ENCODE peak calls at places on chromosome 20, in six cellular contexts. M, L, U, H, G and X are unnamed samples.

GRCh38 chr20:33875055-33875454 is 63.9 kb downstream of the CHMP4B start:
- DNase-seq in G (no peak), M (no peak), U (no peak), H (no peak), L (peak), X (no peak)

GRCh38 chr20:62969179-62969760 is 16.8 kb downstream of the SLC17A9 start:
- DNase-seq in M (no peak), H (no peak), U (no peak), L (peak), G (no peak), X (no peak)

GRCh38 chr20:45946149-45946970 is 11.9 kb downstream of the PCIF1 start:
- DNase-seq in H (no peak), U (no peak), L (no peak), M (no peak), G (peak), X (peak)

GRCh38 chr20:1500496-1500895 is 9.3 kb upstream of the SIRPB2 start:
- DNase-seq in H (no peak), G (no peak), M (no peak), L (no peak), U (no peak), X (no peak)

GRCh38 chr20:44832724-44833123 is 22.4 kb upstream of the RIMS4 start:
- DNase-seq in U (no peak), G (peak), H (no peak), M (no peak), L (peak), X (no peak)

GRCh38 chr20:58661298-58662141 is 10.4 kb downstream of the STX16 start:
- DNase-seq in U (no peak), L (no peak), G (no peak), H (no peak), M (no peak), X (no peak)

GRCh38 chr20:61444637-61445036 is 192.6 kb downstream of the CDH4 start:
- DNase-seq in G (no peak), L (no peak), U (no peak), M (no peak), H (no peak), X (no peak)

GRCh38 chr20:25063546-25063945 is 5.6 kb upstream of the ACSS1 start:
- DNase-seq in U (no peak), G (no peak), M (no peak), H (no peak), L (no peak), X (no peak)

GRCh38 chr20:251352-251751 is 6.2 kb upstream of the DEFB132 start:
- DNase-seq in G (no peak), H (no peak), L (no peak), U (no peak), M (no peak), X (no peak)

GRCh38 chr20:1327241-1327653 is 1.7 kb downstream of the SDCBP2 start:
- DNase-seq in G (no peak), H (no peak), L (no peak), U (no peak), M (no peak), X (no peak)

GRCh38 chr20:47256665-47257236 is 99.7 kb downstream of the ZMYND8 start:
- DNase-seq in G (no peak), U (no peak), M (no peak), L (no peak), H (no peak), X (no peak)

GRCh38 chr20:2179233-2179580 is 77.6 kb downstream of the STK35 start:
- DNase-seq in L (no peak), U (no peak), M (no peak), G (no peak), H (no peak), X (no peak)

GRCh38 chr20:63483834-63484233 is 11.4 kb upstream of the KCNQ2 start:
- DNase-seq in U (no peak), M (no peak), H (no peak), L (no peak), G (no peak), X (no peak)

GRCh38 chr20:20079102-20079784 is 26.9 kb downstream of the CFAP61 start:
- DNase-seq in U (no peak), H (peak), G (no peak), L (no peak), M (no peak), X (no peak)

GRCh38 chr20:19944772-19945459 is 72.2 kb upstream of the NAA20 start:
- DNase-seq in M (no peak), H (no peak), U (no peak), G (peak), L (no peak), X (no peak)

GRCh38 chr20:56391596-56392281 is at the start of gene AURKA:
- DNase-seq in L (no peak), U (no peak), G (no peak), H (no peak), M (no peak), X (no peak)

GRCh38 chr20:48706116-48706656 is 121.6 kb downstream of the PREX1 start:
- DNase-seq in U (no peak), L (no peak), H (no peak), M (no peak), G (no peak), X (no peak)

GRCh38 chr20:50436052-50436656 is 74.0 kb upstream of the PTPN1 start:
- DNase-seq in U (no peak), G (no peak), L (no peak), H (no peak), M (no peak), X (no peak)

GRCh38 chr20:22805219-22805618 is 220.8 kb upstream of the FOXA2 start:
- DNase-seq in H (no peak), G (peak), L (peak), M (no peak), U (no peak), X (no peak)

GRCh38 chr20:20856956-20857355 is 144.5 kb upstream of the RALGAPA2 start:
- DNase-seq in U (no peak), G (peak), M (no peak), L (no peak), H (no peak), X (no peak)

GRCh38 chr20:44728835-44729342 is 13.7 kb downstream of the CCN5 start:
- DNase-seq in H (peak), G (peak), L (no peak), U (no peak), M (peak), X (peak)

GRCh38 chr20:11394145-11394833 is 523.4 kb upstream of the BTBD3 start:
- DNase-seq in U (no peak), L (no peak), M (no peak), G (no peak), H (no peak), X (no peak)

GRCh38 chr20:1567392-1568165 is 10.1 kb upstream of the SIRPD start:
- DNase-seq in H (no peak), U (no peak), G (peak), M (no peak), L (no peak), X (no peak)

GRCh38 chr20:5950271-5951031 is at the start of the genes MCM8 and TRMT6:
- DNase-seq in H (peak), L (peak), M (peak), G (peak), U (peak), X (peak)

GRCh38 chr20:19858972-19859371 is 100.9 kb downstream of the RIN2 start:
- DNase-seq in U (no peak), H (no peak), M (no peak), G (peak), L (no peak), X (no peak)

GRCh38 chr20:56414842-56415765 is 3.0 kb downstream of the CASS4 start:
- DNase-seq in M (no peak), L (no peak), H (no peak), G (no peak), U (no peak), X (no peak)

GRCh38 chr20:7790189-7790588 is 150.1 kb downstream of the HAO1 start:
- DNase-seq in M (no peak), G (no peak), L (peak), U (no peak), H (no peak), X (no peak)

GRCh38 chr20:16444056-16444777 is 129.0 kb downstream of the KIF16B start:
- DNase-seq in L (no peak), M (no peak), G (peak), H (no peak), U (no peak), X (no peak)

GRCh38 chr20:10059006-10059405 is 24.2 kb downstream of the ANKEF1 start:
- DNase-seq in G (no peak), M (no peak), U (no peak), H (no peak), L (no peak), X (no peak)

GRCh38 chr20:49792006-49792405 is 20.6 kb upstream of the SLC9A8 start:
- DNase-seq in L (no peak), M (no peak), G (no peak), H (no peak), U (no peak), X (no peak)

GRCh38 chr20:45611054-45611453 is 18.5 kb upstream of the WFDC10A start:
- DNase-seq in H (no peak), U (no peak), G (peak), M (no peak), L (no peak), X (no peak)

GRCh38 chr20:61663521-61664425 is 401.9 kb downstream of the TAF4 start:
- DNase-seq in G (no peak), M (no peak), H (no peak), U (no peak), L (no peak), X (no peak)

GRCh38 chr20:37935435-37935834 is 32.5 kb downstream of the VSTM2L start:
- DNase-seq in H (no peak), U (no peak), G (no peak), M (no peak), L (no peak), X (no peak)

GRCh38 chr20:44548171-44548678 is 26.4 kb upstream of the SERINC3 start:
- DNase-seq in L (no peak), H (peak), G (no peak), U (no peak), M (no peak), X (no peak)

GRCh38 chr20:22775671-22776139 is 191.3 kb upstream of the FOXA2 start:
- DNase-seq in M (no peak), U (no peak), L (no peak), H (no peak), G (no peak), X (no peak)

GRCh38 chr20:57391439-57392129 is 388 bp downstream of the RBM38 start:
- DNase-seq in L (peak), U (no peak), M (no peak), H (peak), G (no peak), X (no peak)

GRCh38 chr20:43746344-43747137 is 19.7 kb upstream of the GTSF1L start:
- DNase-seq in G (no peak), H (no peak), L (no peak), U (no peak), M (no peak), X (peak)

GRCh38 chr20:52524865-52525264 is 333.3 kb upstream of the ZFP64 start:
- DNase-seq in U (no peak), M (no peak), H (no peak), G (no peak), L (no peak), X (no peak)

GRCh38 chr20:51275181-51275580 is 252.3 kb upstream of the KCNG1 start:
- DNase-seq in H (no peak), G (no peak), U (no peak), M (no peak), L (no peak), X (no peak)